ENCODE peak calls at places on chromosomes 3 and 15, in four cellular contexts. J is suprapubic skin, I is mesenchymal stem cell, G is amniotic stem cell. A is an unnamed sample.

GRCh38 chr15:28459279-28459678 is 73.5 kb downstream of the GOLGA8G start:
- DNase-seq in J (no peak), I (no peak), G (no peak), A (no peak)

GRCh38 chr15:80645494-80646065 is 49.5 kb upstream of the ABHD17C start:
- DNase-seq in J (no peak), I (peak), G (no peak), A (no peak)

GRCh38 chr3:122555275-122556071 is 8.6 kb downstream of the PARP9 start:
- DNase-seq in J (no peak), I (no peak), G (no peak), A (no peak)

GRCh38 chr3:22885039-22885438 is 318.1 kb upstream of the UBE2E2 start:
- DNase-seq in J (no peak), I (no peak), G (no peak), A (no peak)

GRCh38 chr3:87076951-87077350 is 86.0 kb upstream of the VGLL3 start:
- DNase-seq in J (no peak), I (peak), G (peak), A (no peak)

GRCh38 chr15:91258436-91258779 is 158.4 kb downstream of the SV2B start:
- DNase-seq in J (no peak), I (no peak), G (no peak), A (no peak)

GRCh38 chr15:100849021-100849831 is 30.4 kb upstream of the ALDH1A3 start:
- DNase-seq in J (no peak), I (peak), G (no peak), A (no peak)

GRCh38 chr3:68973635-68974034 is 39.8 kb downstream of the EOGT start:
- DNase-seq in J (no peak), I (no peak), G (no peak), A (no peak)

GRCh38 chr15:99058421-99058870 is 46.4 kb upstream of the SYNM start:
- DNase-seq in J (no peak), I (no peak), G (no peak), A (no peak)

GRCh38 chr3:127177226-127177625 is 15.7 kb upstream of the PRR23E start:
- DNase-seq in J (no peak), I (no peak), G (no peak), A (no peak)

A was measured in NCI-H2107.